ENCODE peak calls at places on chromosome 22, in four cellular contexts. D, L, U and C are unnamed samples.

GRCh38 chr22:48559647-48560388 is 1267.9 kb downstream of the BRD1 start:
- DNase-seq in D (no peak), L (no peak), U (no peak), C (no peak)

GRCh38 chr22:29344137-29344536 is 28.6 kb upstream of the RASL10A start:
- DNase-seq in D (no peak), L (no peak), U (peak), C (peak)

GRCh38 chr22:32994921-32995320 is 63.3 kb downstream of the SYN3 start:
- DNase-seq in D (no peak), L (no peak), U (no peak), C (no peak)

GRCh38 chr22:48737461-48738203 is 1090.0 kb downstream of the BRD1 start:
- DNase-seq in D (no peak), L (no peak), U (no peak), C (no peak)

GRCh38 chr22:46963672-46964545 is 201.5 kb downstream of the TBC1D22A start:
- DNase-seq in D (peak), L (no peak), U (no peak), C (no peak)

GRCh38 chr22:32776800-32777199 is 24.7 kb upstream of the TIMP3 start:
- DNase-seq in D (no peak), L (no peak), U (no peak), C (no peak)

GRCh38 chr22:17707526-17707925 is 66.7 kb downstream of the BID start:
- DNase-seq in D (peak), L (no peak), U (no peak), C (no peak)

GRCh38 chr22:33579448-33580093 is 340.7 kb downstream of the LARGE1 start:
- DNase-seq in D (no peak), L (peak), U (peak), C (no peak)

GRCh38 chr22:40556641-40557040 is 79.9 kb downstream of the MRTFA start:
- DNase-seq in D (no peak), L (no peak), U (no peak), C (no peak)

GRCh38 chr22:23023294-23023693 is 47.0 kb upstream of the GNAZ start:
- DNase-seq in D (no peak), L (no peak), U (no peak), C (no peak)

GRCh38 chr22:32745251-32745995 is 56.1 kb upstream of the TIMP3 start:
- DNase-seq in D (no peak), L (no peak), U (peak), C (no peak)

GRCh38 chr22:42357634-42358296 is 74.4 kb downstream of the NFAM1 start:
- DNase-seq in D (no peak), L (no peak), U (no peak), C (no peak)

GRCh38 chr22:40668611-40669390 is 10.5 kb upstream of the MCHR1 start:
- DNase-seq in D (peak), L (no peak), U (peak), C (peak)

GRCh38 chr22:29584975-29585374 is 4.1 kb upstream of the NIPSNAP1 start:
- DNase-seq in D (no peak), L (no peak), U (no peak), C (no peak)

GRCh38 chr22:34587357-34588356 is 478.3 kb upstream of the ISX start:
- DNase-seq in D (no peak), L (no peak), U (no peak), C (no peak)

GRCh38 chr22:46661221-46661851 is 41.1 kb downstream of the GRAMD4 start:
- DNase-seq in D (no peak), L (no peak), U (no peak), C (peak)

GRCh38 chr22:43882122-43882767 is 9.6 kb downstream of the PNPLA5 start:
- DNase-seq in D (no peak), L (no peak), U (no peak), C (no peak)

GRCh38 chr22:32097018-32097417 is 54.0 kb downstream of the SLC5A1 start:
- DNase-seq in D (no peak), L (no peak), U (no peak), C (no peak)

GRCh38 chr22:25540128-25540790 is 24.2 kb upstream of the GRK3 start:
- DNase-seq in D (no peak), L (no peak), U (no peak), C (no peak)

GRCh38 chr22:33076368-33076767 is 18.2 kb upstream of the SYN3 start:
- DNase-seq in D (no peak), L (no peak), U (no peak), C (no peak)

GRCh38 chr22:42925598-42925997 is 68.5 kb upstream of the ARFGAP3 start:
- DNase-seq in D (no peak), L (no peak), U (no peak), C (no peak)

GRCh38 chr22:41910599-41911291 is 4.1 kb downstream of the SHISA8 start:
- DNase-seq in D (no peak), L (no peak), U (no peak), C (no peak)

GRCh38 chr22:46971141-46971775 is 208.8 kb downstream of the TBC1D22A start:
- DNase-seq in D (peak), L (no peak), U (no peak), C (peak)

GRCh38 chr22:41383085-41383484 is 1.3 kb downstream of the TEF start:
- DNase-seq in D (no peak), L (no peak), U (no peak), C (no peak)

GRCh38 chr22:42180349-42180842 is 49.8 kb upstream of the CYP2D6 start:
- DNase-seq in D (no peak), L (no peak), U (no peak), C (no peak)

GRCh38 chr22:41699264-41700104 is at the start of gene MEI1:
- DNase-seq in D (peak), L (no peak), U (no peak), C (no peak)

GRCh38 chr22:47659467-47660302 is 897.2 kb downstream of the TBC1D22A start:
- DNase-seq in D (no peak), L (no peak), U (no peak), C (no peak)

GRCh38 chr22:21940521-21940920 is 12.1 kb downstream of the PPM1F start:
- DNase-seq in D (no peak), L (no peak), U (no peak), C (no peak)

GRCh38 chr22:25348391-25348790 is 129.0 kb downstream of the CRYBB2 start:
- DNase-seq in D (no peak), L (no peak), U (no peak), C (no peak)

GRCh38 chr22:26304730-26305129 is 124.3 kb upstream of the ASPHD2 start:
- DNase-seq in D (no peak), L (no peak), U (no peak), C (no peak)

GRCh38 chr22:21624120-21624879 is 5.5 kb downstream of the YDJC start:
- DNase-seq in D (no peak), L (no peak), U (no peak), C (no peak)

GRCh38 chr22:43867839-43868652 is 5.7 kb upstream of the SULT4A1 start:
- DNase-seq in D (peak), L (peak), U (no peak), C (peak)

GRCh38 chr22:18104566-18104965 is 6.0 kb upstream of the TUBA8 start:
- DNase-seq in D (no peak), L (no peak), U (no peak), C (no peak)

GRCh38 chr22:45192701-45193187 is 29.0 kb downstream of the NUP50 start:
- DNase-seq in D (no peak), L (no peak), U (no peak), C (no peak)
- TF ChIP-seq CTCF in D (no peak), L (no peak), U (peak), C (no peak)

DNA sequence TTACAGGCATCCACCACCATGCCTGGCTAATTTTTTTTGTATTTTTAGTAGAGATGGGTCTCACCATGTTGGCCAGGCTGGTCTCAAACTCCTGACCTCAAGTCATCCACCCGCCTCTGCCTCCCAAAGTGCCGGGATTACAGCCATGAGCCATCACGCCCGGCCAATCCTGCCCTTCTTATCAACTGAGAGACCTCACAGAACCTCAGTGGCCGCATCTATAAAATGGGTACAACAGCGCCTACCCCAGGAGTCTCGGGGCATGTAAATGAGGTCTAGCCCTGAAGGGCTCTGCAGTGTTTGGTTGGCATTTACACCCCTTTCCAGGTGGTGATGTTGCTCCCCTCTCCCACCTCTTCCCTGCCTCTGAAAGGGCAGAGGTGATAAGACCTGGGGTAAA is 11.7 kb downstream of the SYNGR1 start:
- DNase-seq in D (no peak), L (no peak), U (no peak), C (no peak)
- TF ChIP-seq CTCF in D (no peak), L (no peak), U (no peak), C (no peak)

DNA sequence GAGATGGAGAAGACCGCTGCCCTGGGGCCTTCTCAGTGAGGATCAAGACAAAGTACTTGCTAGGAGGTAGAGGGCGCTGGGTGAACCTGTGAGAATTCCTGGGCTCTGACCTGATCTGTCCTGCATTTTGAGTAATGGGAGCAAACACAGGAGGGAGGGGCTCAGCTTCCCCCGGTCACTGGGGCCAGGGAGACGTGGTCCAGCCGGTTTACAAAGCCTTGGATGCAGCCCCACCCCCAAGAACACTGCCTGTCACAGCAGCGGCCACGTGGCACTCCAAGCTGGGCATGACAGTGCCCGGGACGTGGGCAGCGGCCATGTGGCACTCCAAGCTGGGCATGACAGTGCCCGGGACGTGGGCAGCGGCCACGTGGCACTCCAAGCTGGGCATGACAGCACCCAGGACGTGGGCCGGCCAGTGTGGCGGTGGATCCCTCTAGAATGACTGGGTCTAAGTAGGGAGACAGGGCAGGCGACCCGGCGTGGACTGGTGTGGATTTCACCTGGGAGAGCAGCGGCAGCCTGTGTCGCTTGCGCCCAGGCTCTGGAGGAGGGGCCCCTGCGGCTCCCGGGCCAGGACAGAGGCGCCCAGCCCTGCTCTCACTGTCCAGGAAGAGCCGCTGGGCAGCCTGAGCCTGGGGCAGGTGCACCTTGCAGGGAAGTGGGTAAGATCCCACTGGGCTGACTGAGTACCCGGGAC is 2.5 kb upstream of the TTLL8 start:
- DNase-seq in D (no peak), L (no peak), U (no peak), C (no peak)
- TF ChIP-seq CTCF in D (no peak), L (no peak), U (no peak), C (no peak)

GRCh38 chr22:35740616-35741015 is 22.9 kb downstream of the APOL5 start:
- DNase-seq in D (no peak), L (no peak), U (no peak), C (no peak)

GRCh38 chr22:35742342-35743100 is 24.8 kb downstream of the APOL5 start:
- DNase-seq in D (peak), L (no peak), U (peak), C (peak)

GRCh38 chr22:35736701-35737100 is 19.0 kb downstream of the APOL5 start:
- DNase-seq in D (no peak), L (no peak), U (no peak), C (no peak)

GRCh38 chr22:35739076-35739475 is 21.4 kb downstream of the APOL5 start:
- DNase-seq in D (no peak), L (no peak), U (no peak), C (no peak)

GRCh38 chr22:35739642-35740041 is 22.0 kb downstream of the APOL5 start:
- DNase-seq in D (no peak), L (no peak), U (no peak), C (no peak)
- TF ChIP-seq CTCF in D (no peak), L (no peak), U (peak), C (no peak)

GRCh38 chr22:28141614-28142013 is 222.6 kb upstream of the PITPNB start:
- DNase-seq in D (no peak), L (no peak), U (peak), C (peak)

GRCh38 chr22:28142361-28142801 is 223.3 kb upstream of the PITPNB start:
- DNase-seq in D (peak), L (no peak), U (peak), C (peak)

GRCh38 chr22:28143961-28144745 is 225.1 kb upstream of the PITPNB start:
- DNase-seq in D (no peak), L (no peak), U (no peak), C (no peak)

GRCh38 chr22:28139993-28140392 is 220.9 kb upstream of the PITPNB start:
- DNase-seq in D (peak), L (no peak), U (peak), C (peak)

GRCh38 chr22:28143206-28143605 is 224.2 kb upstream of the PITPNB start:
- DNase-seq in D (no peak), L (no peak), U (no peak), C (no peak)
- TF ChIP-seq CTCF in D (no peak), L (no peak), U (no peak), C (no peak)

GRCh38 chr22:20153945-20154344 is 3.1 kb upstream of the CCDC188 start:
- DNase-seq in D (no peak), L (no peak), U (no peak), C (no peak)
- TF ChIP-seq CTCF in D (no peak), L (no peak), U (no peak), C (no peak)

DNA sequence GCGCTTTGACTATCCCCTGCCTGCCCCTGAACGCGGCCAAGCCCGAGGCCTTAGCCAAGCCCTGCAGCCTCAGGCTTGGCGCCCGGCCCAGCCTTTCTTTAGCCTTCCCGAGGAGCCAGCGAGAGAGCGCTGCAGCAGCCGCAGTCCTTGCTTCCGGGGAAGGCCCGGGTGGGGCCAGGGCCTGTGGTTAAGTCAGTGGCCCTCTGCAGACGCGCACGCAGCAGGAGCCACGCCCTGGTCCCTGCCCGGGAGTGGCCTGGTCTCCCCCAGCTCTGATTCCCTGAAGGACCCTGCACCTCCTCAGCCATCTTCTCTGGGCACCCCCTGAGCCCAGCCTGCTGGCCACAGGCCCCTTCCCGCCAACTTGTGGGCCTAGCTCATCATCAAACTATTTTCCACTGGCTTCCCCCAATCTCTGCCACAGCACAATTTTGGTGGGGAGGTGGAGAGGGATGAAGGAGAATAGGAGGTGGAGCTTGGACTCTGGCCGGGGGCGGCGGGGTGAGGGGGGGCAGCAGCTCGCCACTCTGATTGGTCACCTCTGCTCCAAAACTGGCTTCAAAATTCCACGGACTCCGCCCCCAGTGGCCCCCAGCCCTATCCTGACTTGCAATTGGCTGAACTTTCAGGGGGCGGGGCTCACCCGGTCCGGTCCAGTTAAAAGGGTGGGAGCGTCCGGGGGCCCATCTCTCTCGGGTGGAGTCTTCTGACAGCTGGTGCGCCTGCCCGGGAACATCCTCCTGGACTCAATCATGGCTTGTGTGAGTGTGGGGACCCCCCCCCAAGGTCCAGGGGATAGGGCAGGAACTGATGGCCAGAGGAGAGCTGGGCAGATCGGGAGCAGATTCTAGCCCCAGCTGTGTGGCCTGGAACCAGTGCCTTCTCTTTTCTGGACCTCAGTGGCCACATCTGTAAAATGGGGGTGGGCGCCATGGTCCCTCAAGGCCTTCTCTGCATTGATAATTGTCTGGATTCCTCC is at the start of gene LGALS1:
- DNase-seq in D (peak), L (peak), U (peak), C (peak)
- TF ChIP-seq CTCF in D (no peak), L (no peak), U (peak), C (peak)

GRCh38 chr22:36369922-36370781 is 17.6 kb downstream of the MYH9 start:
- DNase-seq in D (peak), L (peak), U (no peak), C (no peak)

GRCh38 chr22:36369004-36369921 is 18.5 kb downstream of the MYH9 start:
- DNase-seq in D (peak), L (no peak), U (no peak), C (no peak)

GRCh38 chr22:36367479-36367878 is 20.3 kb downstream of the MYH9 start:
- DNase-seq in D (no peak), L (no peak), U (no peak), C (no peak)

GRCh38 chr22:36367066-36367465 is 20.7 kb downstream of the MYH9 start:
- DNase-seq in D (no peak), L (no peak), U (no peak), C (no peak)

DNA sequence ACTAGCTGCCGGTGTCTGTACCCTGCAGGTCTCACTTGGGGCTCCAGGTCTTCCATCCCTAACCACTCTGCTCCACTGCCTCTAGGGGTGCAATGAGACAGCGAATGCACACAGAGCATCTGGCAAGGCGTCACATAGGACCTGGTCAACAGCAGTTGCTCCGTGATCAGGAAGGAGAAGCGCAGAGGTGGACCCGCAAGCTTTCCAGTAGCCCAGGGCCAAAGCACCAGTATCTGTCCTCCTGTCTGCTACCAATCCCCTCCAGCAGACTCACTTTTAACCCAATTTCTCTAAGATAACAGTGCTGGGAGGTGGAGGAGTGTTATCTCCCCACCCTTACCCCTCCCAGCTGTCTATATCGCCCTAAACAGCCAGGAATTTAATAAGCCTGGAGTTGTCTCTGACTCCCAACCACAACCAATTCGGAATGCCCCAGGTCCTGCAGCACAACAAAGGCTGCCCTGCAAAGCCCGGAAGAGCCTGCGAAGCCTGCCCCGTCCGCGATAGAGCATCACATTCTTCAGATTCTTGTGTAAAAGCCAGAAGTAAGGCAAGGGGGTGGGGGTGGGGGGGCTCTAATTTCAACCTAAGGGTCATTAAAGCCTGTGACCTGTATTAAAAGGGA is 19.3 kb downstream of the MYH9 start:
- DNase-seq in D (peak), L (no peak), U (no peak), C (peak)
- TF ChIP-seq CTCF in D (no peak), L (no peak), U (no peak), C (no peak)

GRCh38 chr22:30612789-30613188 is 5.8 kb downstream of the TCN2 start:
- DNase-seq in D (no peak), L (no peak), U (no peak), C (no peak)
- TF ChIP-seq CTCF in D (no peak), L (no peak), U (no peak), C (no peak)

GRCh38 chr22:27551402-27551801 is 250.2 kb downstream of the MN1 start:
- DNase-seq in D (no peak), L (no peak), U (no peak), C (no peak)
- TF ChIP-seq CTCF in D (no peak), L (no peak), U (no peak), C (no peak)